ENCODE peak calls at places on chromosomes 16 and 17, in seven cellular contexts. R, O, A, C, G, N and S are unnamed samples.

GRCh38 chr16:51239196-51239595 is 88.1 kb upstream of the SALL1 start:
- DNase-seq in R (no peak), C (no peak), G (no peak), O (no peak), N (no peak), A (no peak), S (no peak)

GRCh38 chr17:30334421-30334820 is 564 bp upstream of the TMIGD1 start:
- DNase-seq in N (no peak), G (no peak), A (no peak), O (no peak), R (no peak), C (no peak), S (no peak)

GRCh38 chr16:88356124-88356726 is 26.5 kb upstream of the ZNF469 start:
- DNase-seq in N (no peak), C (no peak), R (peak; percentile 14), A (no peak), G (no peak), O (no peak), S (peak; percentile 61)

GRCh38 chr17:27657620-27658019 is 26.6 kb downstream of the LGALS9 start:
- DNase-seq in N (no peak), G (no peak), O (no peak), A (no peak), C (no peak), R (peak; percentile 1), S (peak; percentile 41)

GRCh38 chr16:54080524-54081008 is 206.0 kb downstream of the IRX3 start:
- DNase-seq in G (no peak), N (no peak), C (no peak), O (no peak), R (no peak), A (no peak), S (no peak)

GRCh38 chr17:72011561-72011960 is 109.3 kb upstream of the SOX9 start:
- DNase-seq in G (no peak), R (no peak), N (no peak), C (no peak), O (no peak), A (no peak), S (no peak)

GRCh38 chr16:89118361-89119061 is 24.9 kb downstream of the ACSF3 start:
- DNase-seq in R (peak; percentile 69), N (no peak), G (no peak), C (no peak), O (peak; percentile 92), A (peak; percentile 3), S (peak; percentile 73)

GRCh38 chr16:89374393-89374948 is 115.9 kb downstream of the ANKRD11 start:
- DNase-seq in N (no peak), A (no peak), C (no peak), G (no peak), R (no peak), O (no peak), S (no peak)

GRCh38 chr16:48720266-48720665 is 110.3 kb upstream of the N4BP1 start:
- DNase-seq in R (no peak), G (no peak), N (no peak), C (peak; percentile 71), O (no peak), A (no peak), S (no peak)

GRCh38 chr17:3529817-3530741 is 27.5 kb downstream of the TRPV3 start:
- DNase-seq in O (peak; percentile 18), A (no peak), R (peak; percentile 74), G (no peak), C (no peak), N (no peak), S (peak; percentile 66)

GRCh38 chr17:77018504-77018903 is 122.3 kb upstream of the SEC14L1 start:
- DNase-seq in N (no peak), O (no peak), R (no peak), A (no peak), C (no peak), G (no peak), S (no peak)

GRCh38 chr17:31560836-31561235 is 169.4 kb downstream of the RAB11FIP4 start:
- DNase-seq in N (no peak), G (no peak), R (no peak), A (no peak), C (no peak), O (no peak), S (no peak)
- H3K27ac ChIP-seq in N (no peak overlapping the region), G (peak overlapping the region; percentile 78), R (peak overlapping the region; percentile 81), A (peak overlapping the region; percentile 91), C (no peak overlapping the region), O (no peak overlapping the region), S (no peak overlapping the region)

GRCh38 chr16:544517-544916 is 15.7 kb upstream of the PRR35 start:
- DNase-seq in O (no peak), N (peak; percentile 56), A (no peak), G (no peak), C (no peak), R (no peak), S (no peak)

GRCh38 chr16:543301-544164 is 16.0 kb downstream of the CAPN15 start:
- DNase-seq in R (no peak), O (no peak), C (no peak), G (no peak), A (no peak), N (no peak), S (no peak)

GRCh38 chr16:537415-538335 is 10.2 kb downstream of the CAPN15 start:
- DNase-seq in C (no peak), G (no peak), O (no peak), R (no peak), A (no peak), N (no peak), S (no peak)

GRCh38 chr16:539901-540530 is 12.5 kb downstream of the CAPN15 start:
- DNase-seq in G (no peak), C (no peak), N (no peak), A (no peak), R (no peak), O (no peak), S (no peak)

DNA sequence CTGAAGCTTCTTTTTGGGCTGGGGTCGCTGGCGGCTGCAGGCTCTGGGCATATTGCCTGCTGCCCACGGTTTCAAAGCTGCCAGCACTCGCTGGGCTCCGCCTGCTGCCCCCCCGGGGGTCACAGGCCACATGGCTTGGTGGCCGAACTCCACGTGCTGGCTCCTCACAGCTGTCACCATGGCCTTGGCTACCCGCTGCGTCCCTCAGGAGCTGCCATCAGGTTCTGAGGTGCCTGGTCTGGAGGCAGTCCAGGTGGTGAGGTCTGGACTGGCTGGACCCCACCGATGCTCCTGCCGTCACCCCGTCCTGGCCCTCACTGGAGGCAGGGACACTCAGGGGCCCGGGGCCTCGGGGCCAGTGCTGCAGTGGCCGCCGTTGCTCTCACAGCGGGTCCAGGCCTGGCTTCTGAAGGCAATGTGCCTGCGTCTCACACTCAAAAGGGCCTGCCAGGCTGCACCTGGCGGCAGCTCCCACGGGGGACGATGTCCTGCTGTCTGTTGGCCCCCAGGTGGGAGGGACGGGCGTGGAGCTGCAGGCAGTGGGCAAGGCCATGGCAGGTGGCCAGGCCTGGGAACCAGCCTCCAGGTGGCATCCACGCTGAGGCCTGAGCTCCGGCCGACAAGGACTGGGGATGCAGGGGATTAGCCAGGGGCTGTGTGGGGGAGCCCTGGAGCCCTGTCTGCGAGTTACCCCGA is 13.3 kb downstream of the CAPN15 start:
- DNase-seq in A (no peak), C (no peak), O (peak; percentile 52), N (no peak), R (no peak), G (no peak), S (no peak)
- TF ChIP-seq POLR2A in A (no peak), C (no peak), O (no peak), N (no peak), R (no peak), G (no peak), S (no peak)

GRCh38 chr16:5006348-5007193 is 27.2 kb downstream of the NAGPA start:
- DNase-seq in N (no peak), G (no peak), C (no peak), O (no peak), R (no peak), A (no peak), S (peak; percentile 57)
- H3K27ac ChIP-seq in N (no peak overlapping the region), G (no peak overlapping the region), C (no peak overlapping the region), O (no peak overlapping the region), R (no peak overlapping the region), A (no peak overlapping the region), S (no peak overlapping the region)

DNA sequence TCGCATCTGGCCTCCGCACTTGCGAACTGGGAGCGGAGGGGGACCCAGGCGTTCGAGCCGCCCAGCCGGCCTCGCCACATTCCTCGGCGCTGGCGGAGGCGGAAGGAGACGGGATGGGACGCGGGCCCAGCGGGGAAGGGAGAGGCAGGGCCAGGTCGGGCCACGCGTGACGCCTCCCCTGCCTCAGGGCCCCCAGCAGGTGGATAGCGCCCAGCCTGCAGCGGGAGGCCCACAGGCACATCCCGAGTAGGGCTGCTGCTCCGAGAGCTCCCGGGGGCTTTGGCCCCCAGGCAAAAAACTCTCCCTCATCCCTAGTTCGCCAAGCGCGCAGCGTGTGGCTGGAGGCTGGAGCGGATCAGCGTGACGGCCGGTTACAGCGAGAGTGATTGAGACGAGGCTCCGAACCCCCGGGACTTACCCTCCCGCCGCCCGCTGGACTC is 790 bp downstream of the PLEKHH3 start:
- DNase-seq in R (peak; percentile 74), C (no peak), O (peak; percentile 62), A (peak; percentile 77), G (no peak), N (peak; percentile 63), S (peak; percentile 87)
- TF ChIP-seq POLR2A in R (no peak), C (no peak), O (peak; percentile 40), A (peak; percentile 45), G (no peak), N (no peak), S (no peak)

GRCh38 chr17:14201595-14201994 is 35.1 kb downstream of the CDRT15 start:
- DNase-seq in R (no peak), C (no peak), N (no peak), G (no peak), A (peak; percentile 29), O (peak; percentile 38), S (peak; percentile 81)

GRCh38 chr17:14198575-14198974 is 38.1 kb downstream of the CDRT15 start:
- DNase-seq in C (no peak), O (no peak), R (no peak), N (no peak), A (no peak), G (no peak), S (no peak)

GRCh38 chr17:14202388-14203166 is 34.1 kb downstream of the CDRT15 start:
- DNase-seq in N (no peak), O (no peak), A (no peak), R (no peak), C (no peak), G (no peak), S (no peak)

GRCh38 chr17:14201087-14201486 is 35.6 kb downstream of the CDRT15 start:
- DNase-seq in R (no peak), C (no peak), N (no peak), G (no peak), O (no peak), A (peak; percentile 30), S (no peak)

GRCh38 chr17:14200354-14200753 is 36.3 kb downstream of the CDRT15 start:
- DNase-seq in A (no peak), R (no peak), G (no peak), C (no peak), N (no peak), O (no peak), S (no peak)
- H3K27ac ChIP-seq in A (no peak overlapping the region), R (no peak overlapping the region), G (peak overlapping the region; percentile 61), C (no peak overlapping the region), N (no peak overlapping the region), O (no peak overlapping the region), S (no peak overlapping the region)

GRCh38 chr16:28527985-28528384 is 10.8 kb downstream of the NUPR1 start:
- DNase-seq in G (no peak), C (no peak), A (no peak), R (no peak), O (no peak), N (no peak), S (no peak)
- TF ChIP-seq POLR2A in G (no peak), C (no peak), A (no peak), R (no peak), O (no peak), N (no peak), S (no peak)